ENCODE peak calls at places on chromosome 9, in nine cellular contexts. One of them, this sample, is unnamed.

GRCh38 chr9:15696979-15697378 is 144.1 kb downstream of the CCDC171 start:
- DNase-seq in activated CD8-positive, alpha-beta memory T cell treated with anti-CD3 and anti-CD28 coated beads, Interleukin-2, amount 50 U/mL, for 48 hours: no peak
- DNase-seq in ELF-1: no peak
- DNase-seq in AG08396: peak
- DNase-seq in NCI-H524: no peak
- DNase-seq in naive thymus-derived CD8-positive, alpha-beta T cell: no peak
- DNase-seq in ovary: no peak
- DNase-seq in stimulated activated CD4-positive, alpha-beta T cell treated with anti-CD3 and anti-CD28 coated beads, Interleukin-2, amount 100 ng/mL, for 24 hours: no peak
- DNase-seq in CD8-positive, alpha-beta T cell: no peak
- DNase-seq in this sample: peak

GRCh38 chr9:16421534-16421933 is 448.9 kb downstream of the BNC2 start:
- DNase-seq in activated CD8-positive, alpha-beta memory T cell treated with anti-CD3 and anti-CD28 coated beads, Interleukin-2, amount 50 U/mL, for 48 hours: no peak
- DNase-seq in ELF-1: no peak
- DNase-seq in AG08396: no peak
- DNase-seq in NCI-H524: peak
- DNase-seq in naive thymus-derived CD8-positive, alpha-beta T cell: no peak
- DNase-seq in ovary: no peak
- DNase-seq in stimulated activated CD4-positive, alpha-beta T cell treated with anti-CD3 and anti-CD28 coated beads, Interleukin-2, amount 100 ng/mL, for 24 hours: no peak
- DNase-seq in CD8-positive, alpha-beta T cell: no peak
- DNase-seq in this sample: no peak

GRCh38 chr9:127928232-127929043 is 2.1 kb downstream of the PIP5KL1 start:
- DNase-seq in activated CD8-positive, alpha-beta memory T cell treated with anti-CD3 and anti-CD28 coated beads, Interleukin-2, amount 50 U/mL, for 48 hours: no peak
- DNase-seq in ELF-1: no peak
- DNase-seq in AG08396: no peak
- DNase-seq in NCI-H524: no peak
- DNase-seq in naive thymus-derived CD8-positive, alpha-beta T cell: no peak
- DNase-seq in ovary: no peak
- DNase-seq in stimulated activated CD4-positive, alpha-beta T cell treated with anti-CD3 and anti-CD28 coated beads, Interleukin-2, amount 100 ng/mL, for 24 hours: no peak
- DNase-seq in CD8-positive, alpha-beta T cell: no peak
- DNase-seq in this sample: no peak

GRCh38 chr9:114307323-114308250 is 15.3 kb upstream of the ORM1 start:
- DNase-seq in activated CD8-positive, alpha-beta memory T cell treated with anti-CD3 and anti-CD28 coated beads, Interleukin-2, amount 50 U/mL, for 48 hours: peak
- DNase-seq in ELF-1: no peak
- DNase-seq in AG08396: no peak
- DNase-seq in NCI-H524: no peak
- DNase-seq in naive thymus-derived CD8-positive, alpha-beta T cell: no peak
- DNase-seq in ovary: no peak
- DNase-seq in stimulated activated CD4-positive, alpha-beta T cell treated with anti-CD3 and anti-CD28 coated beads, Interleukin-2, amount 100 ng/mL, for 24 hours: no peak
- DNase-seq in CD8-positive, alpha-beta T cell: no peak
- DNase-seq in this sample: peak

GRCh38 chr9:93653762-93654161 is 77.4 kb downstream of the PHF2 start:
- DNase-seq in activated CD8-positive, alpha-beta memory T cell treated with anti-CD3 and anti-CD28 coated beads, Interleukin-2, amount 50 U/mL, for 48 hours: no peak
- DNase-seq in ELF-1: no peak
- DNase-seq in AG08396: no peak
- DNase-seq in NCI-H524: no peak
- DNase-seq in naive thymus-derived CD8-positive, alpha-beta T cell: peak
- DNase-seq in ovary: peak
- DNase-seq in stimulated activated CD4-positive, alpha-beta T cell treated with anti-CD3 and anti-CD28 coated beads, Interleukin-2, amount 100 ng/mL, for 24 hours: no peak
- DNase-seq in CD8-positive, alpha-beta T cell: no peak
- DNase-seq in this sample: no peak

GRCh38 chr9:124859803-124860581 is 1.8 kb downstream of the RPL35 start:
- DNase-seq in activated CD8-positive, alpha-beta memory T cell treated with anti-CD3 and anti-CD28 coated beads, Interleukin-2, amount 50 U/mL, for 48 hours: no peak
- DNase-seq in ELF-1: no peak
- DNase-seq in AG08396: no peak
- DNase-seq in NCI-H524: no peak
- DNase-seq in naive thymus-derived CD8-positive, alpha-beta T cell: no peak
- DNase-seq in ovary: no peak
- DNase-seq in stimulated activated CD4-positive, alpha-beta T cell treated with anti-CD3 and anti-CD28 coated beads, Interleukin-2, amount 100 ng/mL, for 24 hours: no peak
- DNase-seq in CD8-positive, alpha-beta T cell: no peak
- DNase-seq in this sample: no peak

GRCh38 chr9:69532359-69532758 is 139.8 kb downstream of the APBA1 start:
- DNase-seq in activated CD8-positive, alpha-beta memory T cell treated with anti-CD3 and anti-CD28 coated beads, Interleukin-2, amount 50 U/mL, for 48 hours: no peak
- DNase-seq in ELF-1: no peak
- DNase-seq in AG08396: no peak
- DNase-seq in NCI-H524: no peak
- DNase-seq in naive thymus-derived CD8-positive, alpha-beta T cell: no peak
- DNase-seq in ovary: no peak
- DNase-seq in stimulated activated CD4-positive, alpha-beta T cell treated with anti-CD3 and anti-CD28 coated beads, Interleukin-2, amount 100 ng/mL, for 24 hours: no peak
- DNase-seq in CD8-positive, alpha-beta T cell: no peak
- DNase-seq in this sample: no peak

GRCh38 chr9:78118742-78119473 is 87.3 kb upstream of the GNAQ start:
- DNase-seq in activated CD8-positive, alpha-beta memory T cell treated with anti-CD3 and anti-CD28 coated beads, Interleukin-2, amount 50 U/mL, for 48 hours: no peak
- DNase-seq in ELF-1: no peak
- DNase-seq in AG08396: peak
- DNase-seq in NCI-H524: no peak
- DNase-seq in naive thymus-derived CD8-positive, alpha-beta T cell: no peak
- DNase-seq in ovary: no peak
- DNase-seq in stimulated activated CD4-positive, alpha-beta T cell treated with anti-CD3 and anti-CD28 coated beads, Interleukin-2, amount 100 ng/mL, for 24 hours: no peak
- DNase-seq in CD8-positive, alpha-beta T cell: no peak
- DNase-seq in this sample: peak

GRCh38 chr9:7879551-7880245 is 80.1 kb upstream of the DMAC1 start:
- DNase-seq in activated CD8-positive, alpha-beta memory T cell treated with anti-CD3 and anti-CD28 coated beads, Interleukin-2, amount 50 U/mL, for 48 hours: peak
- DNase-seq in ELF-1: peak
- DNase-seq in AG08396: no peak
- DNase-seq in NCI-H524: peak
- DNase-seq in naive thymus-derived CD8-positive, alpha-beta T cell: no peak
- DNase-seq in ovary: no peak
- DNase-seq in stimulated activated CD4-positive, alpha-beta T cell treated with anti-CD3 and anti-CD28 coated beads, Interleukin-2, amount 100 ng/mL, for 24 hours: peak
- DNase-seq in CD8-positive, alpha-beta T cell: no peak
- DNase-seq in this sample: no peak

GRCh38 chr9:109730228-109730627 is 49.8 kb upstream of the PALM2AKAP2 start:
- DNase-seq in activated CD8-positive, alpha-beta memory T cell treated with anti-CD3 and anti-CD28 coated beads, Interleukin-2, amount 50 U/mL, for 48 hours: no peak
- DNase-seq in ELF-1: no peak
- DNase-seq in AG08396: no peak
- DNase-seq in NCI-H524: no peak
- DNase-seq in naive thymus-derived CD8-positive, alpha-beta T cell: no peak
- DNase-seq in ovary: no peak
- DNase-seq in stimulated activated CD4-positive, alpha-beta T cell treated with anti-CD3 and anti-CD28 coated beads, Interleukin-2, amount 100 ng/mL, for 24 hours: no peak
- DNase-seq in CD8-positive, alpha-beta T cell: no peak
- DNase-seq in this sample: no peak

GRCh38 chr9:124758691-124759090 is 12.4 kb downstream of the NR6A1 start:
- DNase-seq in activated CD8-positive, alpha-beta memory T cell treated with anti-CD3 and anti-CD28 coated beads, Interleukin-2, amount 50 U/mL, for 48 hours: no peak
- DNase-seq in ELF-1: no peak
- DNase-seq in AG08396: no peak
- DNase-seq in NCI-H524: no peak
- DNase-seq in naive thymus-derived CD8-positive, alpha-beta T cell: no peak
- DNase-seq in ovary: no peak
- DNase-seq in stimulated activated CD4-positive, alpha-beta T cell treated with anti-CD3 and anti-CD28 coated beads, Interleukin-2, amount 100 ng/mL, for 24 hours: no peak
- DNase-seq in CD8-positive, alpha-beta T cell: no peak
- DNase-seq in this sample: no peak

GRCh38 chr9:91599564-91599963 is 175.9 kb upstream of the NFIL3 start:
- DNase-seq in activated CD8-positive, alpha-beta memory T cell treated with anti-CD3 and anti-CD28 coated beads, Interleukin-2, amount 50 U/mL, for 48 hours: no peak
- DNase-seq in ELF-1: no peak
- DNase-seq in AG08396: no peak
- DNase-seq in NCI-H524: no peak
- DNase-seq in naive thymus-derived CD8-positive, alpha-beta T cell: no peak
- DNase-seq in ovary: no peak
- DNase-seq in stimulated activated CD4-positive, alpha-beta T cell treated with anti-CD3 and anti-CD28 coated beads, Interleukin-2, amount 100 ng/mL, for 24 hours: no peak
- DNase-seq in CD8-positive, alpha-beta T cell: no peak
- DNase-seq in this sample: no peak

GRCh38 chr9:88663766-88664419 is 128.9 kb downstream of the NXNL2 start:
- DNase-seq in activated CD8-positive, alpha-beta memory T cell treated with anti-CD3 and anti-CD28 coated beads, Interleukin-2, amount 50 U/mL, for 48 hours: no peak
- DNase-seq in ELF-1: no peak
- DNase-seq in AG08396: no peak
- DNase-seq in NCI-H524: no peak
- DNase-seq in naive thymus-derived CD8-positive, alpha-beta T cell: no peak
- DNase-seq in ovary: no peak
- DNase-seq in stimulated activated CD4-positive, alpha-beta T cell treated with anti-CD3 and anti-CD28 coated beads, Interleukin-2, amount 100 ng/mL, for 24 hours: no peak
- DNase-seq in CD8-positive, alpha-beta T cell: no peak
- DNase-seq in this sample: no peak